ENCODE peak calls at places on chromosomes 16 and 17, in seven cellular contexts. One of them, this sample, is unnamed.

GRCh38 chr16:59849716-59850115 is 1115.6 kb upstream of the GOT2 start:
- DNase-seq in HFF-Myc: no peak
- DNase-seq in stimulated activated CD4-positive, alpha-beta T cell treated with anti-CD3 and anti-CD28 coated beads, Interleukin-2, amount 100 ng/mL, for 48 hours: no peak
- DNase-seq in T1000: no peak
- DNase-seq in amniotic stem cell: no peak
- DNase-seq in EL: no peak
- DNase-seq in heart right ventricle: no peak
- DNase-seq in this sample: no peak

GRCh38 chr16:16960785-16961184 is 510.0 kb downstream of the XYLT1 start:
- DNase-seq in HFF-Myc: no peak
- DNase-seq in EL: no peak
- DNase-seq in T1000: no peak
- DNase-seq in amniotic stem cell: no peak
- DNase-seq in heart right ventricle: no peak
- DNase-seq in stimulated activated CD4-positive, alpha-beta T cell treated with anti-CD3 and anti-CD28 coated beads, Interleukin-2, amount 100 ng/mL, for 48 hours: no peak
- DNase-seq in this sample: no peak

GRCh38 chr17:67218385-67218950 is 26.5 kb downstream of the HELZ start:
- DNase-seq in T1000: no peak
- DNase-seq in stimulated activated CD4-positive, alpha-beta T cell treated with anti-CD3 and anti-CD28 coated beads, Interleukin-2, amount 100 ng/mL, for 48 hours: no peak
- DNase-seq in amniotic stem cell: no peak
- DNase-seq in heart right ventricle: no peak
- DNase-seq in HFF-Myc: no peak
- DNase-seq in EL: peak; percentile 60
- DNase-seq in this sample: no peak

GRCh38 chr17:17024778-17025300 is 17.4 kb upstream of the MPRIP start:
- DNase-seq in EL: no peak
- DNase-seq in stimulated activated CD4-positive, alpha-beta T cell treated with anti-CD3 and anti-CD28 coated beads, Interleukin-2, amount 100 ng/mL, for 48 hours: no peak
- DNase-seq in amniotic stem cell: no peak
- DNase-seq in HFF-Myc: no peak
- DNase-seq in heart right ventricle: peak; percentile 64
- DNase-seq in T1000: no peak
- DNase-seq in this sample: no peak

GRCh38 chr17:78933025-78933958 is 8.1 kb upstream of the TIMP2 start:
- DNase-seq in T1000: peak; percentile 70
- DNase-seq in amniotic stem cell: peak; percentile 89
- DNase-seq in stimulated activated CD4-positive, alpha-beta T cell treated with anti-CD3 and anti-CD28 coated beads, Interleukin-2, amount 100 ng/mL, for 48 hours: no peak
- DNase-seq in EL: peak; percentile 98
- DNase-seq in HFF-Myc: peak; percentile 94
- DNase-seq in heart right ventricle: no peak
- DNase-seq in this sample: peak; percentile 92

GRCh38 chr16:2008009-2008526 is 1.6 kb downstream of the ZNF598 start:
- DNase-seq in stimulated activated CD4-positive, alpha-beta T cell treated with anti-CD3 and anti-CD28 coated beads, Interleukin-2, amount 100 ng/mL, for 48 hours: no peak
- DNase-seq in T1000: peak; percentile 52
- DNase-seq in heart right ventricle: no peak
- DNase-seq in HFF-Myc: no peak
- DNase-seq in EL: peak; percentile 60
- DNase-seq in amniotic stem cell: no peak
- DNase-seq in this sample: peak; percentile 95

GRCh38 chr17:30554839-30555751 is 77.9 kb downstream of the GOSR1 start:
- DNase-seq in EL: peak; percentile 48
- DNase-seq in T1000: no peak
- DNase-seq in stimulated activated CD4-positive, alpha-beta T cell treated with anti-CD3 and anti-CD28 coated beads, Interleukin-2, amount 100 ng/mL, for 48 hours: no peak
- DNase-seq in heart right ventricle: no peak
- DNase-seq in HFF-Myc: no peak
- DNase-seq in amniotic stem cell: no peak
- DNase-seq in this sample: peak; percentile 72

GRCh38 chr17:1227917-1228751 is 42.1 kb upstream of the BHLHA9 start:
- DNase-seq in stimulated activated CD4-positive, alpha-beta T cell treated with anti-CD3 and anti-CD28 coated beads, Interleukin-2, amount 100 ng/mL, for 48 hours: no peak
- DNase-seq in heart right ventricle: peak; percentile 36
- DNase-seq in HFF-Myc: no peak
- DNase-seq in T1000: no peak
- DNase-seq in amniotic stem cell: no peak
- DNase-seq in EL: no peak
- DNase-seq in this sample: no peak

GRCh38 chr17:82334622-82335394 is 1.2 kb upstream of the SECTM1 start:
- DNase-seq in HFF-Myc: no peak
- DNase-seq in amniotic stem cell: no peak
- DNase-seq in T1000: no peak
- DNase-seq in EL: peak; percentile 28
- DNase-seq in heart right ventricle: no peak
- DNase-seq in stimulated activated CD4-positive, alpha-beta T cell treated with anti-CD3 and anti-CD28 coated beads, Interleukin-2, amount 100 ng/mL, for 48 hours: no peak
- DNase-seq in this sample: no peak

GRCh38 chr17:75643033-75644017 is 10.1 kb downstream of the SMIM5 start:
- DNase-seq in stimulated activated CD4-positive, alpha-beta T cell treated with anti-CD3 and anti-CD28 coated beads, Interleukin-2, amount 100 ng/mL, for 48 hours: no peak
- DNase-seq in EL: no peak
- DNase-seq in heart right ventricle: no peak
- DNase-seq in HFF-Myc: no peak
- DNase-seq in T1000: no peak
- DNase-seq in amniotic stem cell: no peak
- DNase-seq in this sample: no peak

This sample was measured in lower leg skin.